ENCODE peak calls at places on chromosomes 4 and X, in eight cellular contexts. C is thyroid gland, U is AG09319, D is activated B cell treated with CpG ODN at 0.5 μM for 24 hours, F is IMR-90, B is left ventricle myocardium inferior, Z is fibroblast of lung, N is GM12864. M is an unnamed sample.

GRCh38 chr4:59307609-59308008 is 1892.5 kb upstream of the ADGRL3 start:
- DNase-seq in C (no peak), U (no peak), D (no peak), F (no peak), B (no peak), Z (no peak), N (no peak), M (no peak)

GRCh38 chr4:44071959-44072955 is 376.4 kb downstream of the KCTD8 start:
- DNase-seq in C (no peak), U (no peak), D (no peak), F (no peak), B (no peak), Z (no peak), N (no peak), M (no peak)

GRCh38 chr4:101993002-101993840 is 202.7 kb downstream of the BANK1 start:
- DNase-seq in C (no peak), U (no peak), D (no peak), F (no peak), B (no peak), Z (no peak), N (no peak), M (no peak)

GRCh38 chr4:152917533-152918395 is 18.4 kb upstream of the FHDC1 start:
- DNase-seq in C (peak; percentile 62), U (no peak), D (no peak), F (no peak), B (no peak), Z (no peak), N (no peak), M (no peak)

GRCh38 chr4:95536650-95537049 is 12.1 kb downstream of the UNC5C start:
- DNase-seq in C (no peak), U (no peak), D (no peak), F (no peak), B (no peak), Z (no peak), N (no peak), M (no peak)

GRCh38 chr4:141657550-141657949 is 21.2 kb downstream of the IL15 start:
- DNase-seq in C (no peak), U (no peak), D (no peak), F (no peak), B (no peak), Z (no peak), N (no peak), M (no peak)

GRCh38 chr4:10781805-10782204 is 97.2 kb upstream of the CLNK start:
- DNase-seq in C (no peak), U (no peak), D (no peak), F (no peak), B (no peak), Z (no peak), N (no peak), M (peak; percentile 19)

GRCh38 chr4:119026662-119027444 is 108.8 kb upstream of the MYOZ2 start:
- DNase-seq in C (no peak), U (no peak), D (no peak), F (no peak), B (no peak), Z (no peak), N (no peak), M (no peak)

GRCh38 chrX:119690921-119691716 is 1.8 kb downstream of the SEPTIN6 start:
- DNase-seq in C (no peak), U (no peak), D (no peak), F (peak; percentile 51), B (no peak), Z (peak; percentile 52), N (no peak), M (no peak)

GRCh38 chr4:37073226-37073840 is 171.2 kb upstream of the NWD2 start:
- DNase-seq in C (no peak), U (no peak), D (no peak), F (no peak), B (no peak), Z (no peak), N (peak; percentile 15), M (no peak)

GRCh38 chrX:115940888-115941332 is 229.6 kb upstream of the AGTR2 start:
- DNase-seq in C (no peak), U (peak; percentile 32), D (no peak), F (peak; percentile 45), B (no peak), Z (peak; percentile 15), N (no peak), M (no peak)

GRCh38 chrX:97984641-97985040 is 1100.9 kb downstream of the RPA4 start:
- DNase-seq in C (no peak), U (no peak), D (no peak), F (peak; percentile 22), B (no peak), Z (peak; percentile 65), N (no peak), M (no peak)

GRCh38 chr4:72320185-72320948 is 248.7 kb downstream of the ADAMTS3 start:
- DNase-seq in C (no peak), U (no peak), D (no peak), F (no peak), B (no peak), Z (no peak), N (no peak), M (no peak)

GRCh38 chrX:74133156-74133796 is 170.7 kb upstream of the ZCCHC13 start:
- DNase-seq in C (no peak), U (peak; percentile 39), D (no peak), F (peak; percentile 80), B (no peak), Z (peak; percentile 64), N (no peak), M (peak; percentile 33)

GRCh38 chr4:55733874-55734437 is 85.6 kb upstream of the EXOC1L start:
- DNase-seq in C (peak; percentile 47), U (peak; percentile 20), D (no peak), F (peak; percentile 3), B (peak; percentile 35), Z (peak; percentile 24), N (no peak), M (no peak)

GRCh38 chr4:110088670-110089069 is 109.7 kb downstream of the ELOVL6 start:
- DNase-seq in C (no peak), U (peak; percentile 22), D (no peak), F (peak; percentile 76), B (no peak), Z (peak; percentile 78), N (no peak), M (peak; percentile 5)

GRCh38 chr4:86497980-86498379 is 96.1 kb upstream of the PTPN13 start:
- DNase-seq in C (peak; percentile 6), U (no peak), D (no peak), F (no peak), B (no peak), Z (no peak), N (no peak), M (no peak)

DNA sequence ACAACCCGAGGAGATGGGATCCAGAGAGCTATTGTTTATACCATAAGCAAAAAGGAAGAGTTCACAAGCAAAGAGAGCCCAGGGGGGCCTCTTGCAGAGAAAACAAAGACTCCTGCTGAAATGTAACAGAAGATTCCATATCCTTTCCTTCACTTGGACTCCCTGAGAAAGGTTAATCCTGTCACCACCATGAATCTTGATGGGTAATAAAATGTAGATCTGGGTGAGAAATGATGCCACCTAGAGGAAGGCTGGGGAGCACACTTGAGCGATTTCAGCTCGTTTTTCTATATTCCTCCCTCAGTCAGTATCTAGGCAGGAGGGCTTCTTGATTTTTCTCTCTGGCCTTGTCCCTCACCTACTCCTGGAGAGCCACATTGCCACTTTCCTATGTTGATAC is 10.2 kb upstream of the KCNE5 start:
- DNase-seq in C (no peak), U (no peak), D (no peak), F (peak; percentile 5), B (no peak), Z (no peak), N (no peak), M (peak; percentile 15)
- TF ChIP-seq CTCF in C (no peak), U (peak; percentile 37), D (no peak), F (peak; percentile 41), B (peak; percentile 53), Z (peak; percentile 30), N (peak; percentile 46), M (peak; percentile 20)

DNA sequence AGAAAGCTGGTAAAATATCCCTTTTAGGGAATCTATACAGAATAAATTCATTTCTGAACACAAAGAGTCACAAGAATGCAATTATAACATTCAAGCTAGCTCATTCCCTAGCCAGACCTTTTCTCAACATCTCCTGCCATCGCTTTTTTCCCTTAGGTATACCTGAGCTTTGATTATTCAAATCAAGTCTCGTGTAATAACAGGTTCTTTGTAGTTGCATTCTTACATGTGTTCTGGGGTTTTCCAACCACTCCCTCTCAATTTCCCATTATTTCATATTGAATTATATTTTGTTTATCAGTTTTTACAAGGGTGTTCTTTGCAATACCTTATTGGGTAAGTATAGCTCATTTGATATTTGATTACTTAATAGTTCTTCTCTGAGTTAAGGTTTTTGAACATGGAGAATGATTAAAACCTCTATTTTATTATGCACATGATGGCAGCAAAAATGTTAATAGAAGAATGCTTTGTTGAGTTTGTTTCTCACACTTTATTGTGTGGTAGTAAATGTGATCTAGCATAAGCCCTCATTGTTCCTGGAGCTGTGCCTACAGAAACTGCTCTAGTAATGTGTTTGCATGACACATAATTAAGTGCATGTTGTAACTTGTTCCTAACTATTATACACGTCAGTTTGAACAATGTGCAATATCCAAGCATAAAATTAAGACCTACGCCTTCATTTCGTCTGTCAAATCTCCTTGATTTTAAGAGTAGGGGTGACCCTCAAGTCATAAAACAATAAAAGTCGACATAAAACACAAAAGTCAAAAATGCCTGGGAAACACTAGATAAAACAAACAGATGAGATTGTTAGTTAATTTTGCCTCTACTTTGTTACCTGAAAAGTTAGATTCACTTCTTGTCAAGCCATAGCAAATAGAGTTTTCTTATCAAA is 124.0 kb upstream of the POF1B start:
- DNase-seq in C (no peak), U (no peak), D (no peak), F (no peak), B (no peak), Z (no peak), N (no peak), M (no peak)
- TF ChIP-seq CTCF in C (no peak), U (no peak), D (no peak), F (no peak), B (no peak), Z (no peak), N (no peak), M (no peak)

DNA sequence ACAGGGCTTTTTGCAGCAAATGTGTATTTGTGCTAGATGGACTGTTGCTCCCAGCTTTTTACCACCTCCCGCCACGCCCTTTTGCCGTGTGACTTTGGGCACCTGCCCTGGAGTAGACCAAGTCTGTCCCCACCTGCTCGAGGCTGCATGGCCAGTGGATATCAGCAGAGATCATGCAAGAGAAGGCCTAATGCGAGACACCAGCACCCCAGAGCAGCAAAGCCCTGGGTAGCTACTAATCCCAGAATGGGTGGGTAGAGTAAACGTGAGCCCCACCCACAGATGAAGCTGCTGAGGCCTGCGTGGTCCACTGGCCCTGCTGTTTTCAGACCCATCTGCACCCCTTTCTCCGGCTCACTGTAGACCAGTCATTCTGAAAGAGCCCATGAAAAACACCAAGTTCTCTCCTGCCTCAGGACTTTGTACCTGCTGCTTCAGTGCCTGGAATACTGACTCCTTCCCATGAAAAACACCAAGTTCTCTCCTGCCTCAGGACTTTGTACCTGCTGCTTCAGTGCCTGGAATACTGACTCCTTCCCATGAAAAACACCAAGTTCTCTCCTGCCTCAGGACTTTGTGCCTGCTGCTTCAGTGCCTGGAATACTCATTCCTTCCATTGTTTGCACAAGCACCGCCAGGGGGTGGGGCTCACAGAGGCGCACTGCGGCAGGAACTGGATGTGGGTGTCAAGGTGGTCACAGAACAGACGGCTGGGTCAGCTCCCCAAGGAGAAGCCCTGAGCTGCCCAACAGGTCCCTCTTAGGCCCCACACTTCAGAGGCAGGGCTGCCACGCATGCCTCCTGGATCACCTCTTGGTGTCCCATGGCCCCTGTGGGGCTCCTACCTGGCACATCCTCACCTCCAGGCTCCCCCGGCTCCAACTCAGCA is 5.1 kb upstream of the TNIP2 start:
- DNase-seq in C (peak; percentile 60), U (no peak), D (no peak), F (no peak), B (no peak), Z (peak; percentile 13), N (no peak), M (peak; percentile 49)
- TF ChIP-seq CTCF in C (no peak), U (no peak), D (no peak), F (peak; percentile 10), B (peak; percentile 24), Z (no peak), N (peak; percentile 5), M (no peak)

GRCh38 chr4:140604544-140604943 is 35.8 kb upstream of the UCP1 start:
- DNase-seq in C (no peak), U (no peak), D (no peak), F (no peak), B (no peak), Z (no peak), N (no peak), M (no peak)
- TF ChIP-seq CTCF in C (no peak), U (no peak), D (no peak), F (no peak), B (no peak), Z (no peak), N (no peak), M (no peak)

M was measured in GM20000.